ENCODE peak calls at places on chromosome 2, in four cellular contexts. One of them, this sample, is unnamed.

GRCh38 chr2:159497256-159497655 is 119.1 kb downstream of the BAZ2B start:
- DNase-seq in NCI-H82: no peak
- DNase-seq in uterus: no peak
- DNase-seq in NCI-H460: peak
- DNase-seq in this sample: no peak

GRCh38 chr2:120886967-120887672 is 151.5 kb downstream of the GLI2 start:
- DNase-seq in NCI-H82: no peak
- DNase-seq in NCI-H460: no peak
- DNase-seq in uterus: no peak
- DNase-seq in this sample: no peak

GRCh38 chr2:27622921-27623384 is 5.9 kb downstream of the CCDC121 start:
- DNase-seq in NCI-H460: no peak
- DNase-seq in uterus: no peak
- DNase-seq in NCI-H82: no peak
- DNase-seq in this sample: no peak

GRCh38 chr2:73870084-73870483 is 22.7 kb upstream of the ACTG2 start:
- DNase-seq in NCI-H460: no peak
- DNase-seq in NCI-H82: no peak
- DNase-seq in uterus: peak
- DNase-seq in this sample: no peak

GRCh38 chr2:193703411-193703810 is 1508.7 kb upstream of the TMEFF2 start:
- DNase-seq in NCI-H82: no peak
- DNase-seq in uterus: no peak
- DNase-seq in NCI-H460: no peak
- DNase-seq in this sample: no peak

GRCh38 chr2:229071292-229071976 is 199.7 kb downstream of the PID1 start:
- DNase-seq in uterus: no peak
- DNase-seq in NCI-H460: no peak
- DNase-seq in NCI-H82: no peak
- DNase-seq in this sample: no peak

GRCh38 chr2:37866535-37866934 is 58.6 kb upstream of the RMDN2 start:
- DNase-seq in NCI-H460: no peak
- DNase-seq in NCI-H82: no peak
- DNase-seq in uterus: no peak
- DNase-seq in this sample: no peak

GRCh38 chr2:70959851-70960832 is 18.3 kb upstream of the ANKRD53 start:
- DNase-seq in uterus: no peak
- DNase-seq in NCI-H460: no peak
- DNase-seq in NCI-H82: no peak
- DNase-seq in this sample: no peak

GRCh38 chr2:235749121-235749780 is 255.4 kb downstream of the AGAP1 start:
- DNase-seq in NCI-H460: no peak
- DNase-seq in uterus: no peak
- DNase-seq in NCI-H82: no peak
- DNase-seq in this sample: no peak

GRCh38 chr2:149037851-149038250 is 648 bp upstream of the LYPD6B start:
- DNase-seq in NCI-H460: no peak
- DNase-seq in uterus: no peak
- DNase-seq in NCI-H82: peak
- DNase-seq in this sample: no peak

GRCh38 chr2:190804182-190804795 is 76.3 kb upstream of the GLS start:
- DNase-seq in uterus: no peak
- DNase-seq in NCI-H82: no peak
- DNase-seq in NCI-H460: peak
- DNase-seq in this sample: no peak

GRCh38 chr2:241640165-241640795 is 2.8 kb downstream of the ATG4B start:
- DNase-seq in NCI-H82: no peak
- DNase-seq in NCI-H460: no peak
- DNase-seq in uterus: no peak
- DNase-seq in this sample: no peak

This sample was measured in LNCaP clone FGC.